ENCODE peak calls at places on chromosomes 5 and 9, in four cellular contexts. One of them, this sample, is unnamed.
A peak's percentile ranks its signal among the peaks of the same experiment; 100 is the strongest.

GRCh38 chr5:54738118-54738972 is 220.8 kb downstream of the SNX18 start:
- DNase-seq in GM12878: no peak
- DNase-seq in K562: peak; percentile 43
- DNase-seq in HepG2: no peak
- DNase-seq in this sample: peak; percentile 15

GRCh38 chr9:110432253-110432652 is 94.6 kb upstream of the TXNDC8 start:
- DNase-seq in HepG2: no peak
- DNase-seq in K562: no peak
- DNase-seq in GM12878: no peak
- DNase-seq in this sample: no peak

GRCh38 chr5:52856564-52856963 is 68.8 kb downstream of the ITGA1 start:
- DNase-seq in K562: no peak
- DNase-seq in HepG2: no peak
- DNase-seq in GM12878: no peak
- DNase-seq in this sample: no peak

GRCh38 chr9:132885691-132886357 is 7.1 kb downstream of the SPACA9 start:
- DNase-seq in K562: no peak
- DNase-seq in GM12878: no peak
- DNase-seq in HepG2: peak; percentile 43
- DNase-seq in this sample: no peak

GRCh38 chr5:72779520-72779919 is 36.9 kb upstream of the TNPO1 start:
- DNase-seq in GM12878: no peak
- DNase-seq in HepG2: no peak
- DNase-seq in K562: no peak
- DNase-seq in this sample: peak; percentile 2

GRCh38 chr9:88202321-88202720 is 64.0 kb upstream of the SPATA31C2 start:
- DNase-seq in K562: no peak
- DNase-seq in GM12878: no peak
- DNase-seq in HepG2: no peak
- DNase-seq in this sample: no peak

GRCh38 chr5:74428275-74428674 is 212.3 kb downstream of the ENC1 start:
- DNase-seq in K562: no peak
- DNase-seq in HepG2: no peak
- DNase-seq in GM12878: no peak
- DNase-seq in this sample: no peak

GRCh38 chr5:94847726-94848125 is 229.3 kb downstream of the SLF1 start:
- DNase-seq in HepG2: no peak
- DNase-seq in K562: no peak
- DNase-seq in GM12878: no peak
- DNase-seq in this sample: no peak

GRCh38 chr5:147979761-147980160 is 73.4 kb upstream of the C5orf46 start:
- DNase-seq in HepG2: no peak
- DNase-seq in GM12878: no peak
- DNase-seq in K562: no peak
- DNase-seq in this sample: no peak

GRCh38 chr5:158660726-158661125 is 439.0 kb downstream of the EBF1 start:
- DNase-seq in K562: no peak
- DNase-seq in GM12878: no peak
- DNase-seq in HepG2: no peak
- DNase-seq in this sample: no peak

GRCh38 chr5:159509002-159509660 is 178.8 kb upstream of the IL12B start:
- DNase-seq in HepG2: no peak
- DNase-seq in K562: peak; percentile 31
- DNase-seq in GM12878: no peak
- DNase-seq in this sample: no peak

GRCh38 chr5:116575635-116576042 is 1.0 kb upstream of the SEMA6A start:
- DNase-seq in K562: no peak
- DNase-seq in GM12878: no peak
- DNase-seq in HepG2: no peak
- DNase-seq in this sample: peak; percentile 48

GRCh38 chr9:130731355-130731754 is 37.8 kb downstream of the EXOSC2 start:
- DNase-seq in GM12878: no peak
- DNase-seq in HepG2: no peak
- DNase-seq in K562: no peak
- DNase-seq in this sample: no peak

GRCh38 chr5:6832994-6833393 is 119.8 kb downstream of the TENT4A start:
- DNase-seq in GM12878: no peak
- DNase-seq in K562: no peak
- DNase-seq in HepG2: no peak
- DNase-seq in this sample: peak; percentile 11

GRCh38 chr5:178322736-178323540 is 90.3 kb upstream of the PHYKPL start:
- DNase-seq in GM12878: no peak
- DNase-seq in HepG2: no peak
- DNase-seq in K562: no peak
- DNase-seq in this sample: no peak

GRCh38 chr5:40518511-40518917 is 161.2 kb upstream of the PTGER4 start:
- DNase-seq in HepG2: no peak
- DNase-seq in GM12878: no peak
- DNase-seq in K562: no peak
- DNase-seq in this sample: no peak

GRCh38 chr5:9505215-9505614 is 40.7 kb downstream of the SEMA5A start:
- DNase-seq in HepG2: no peak
- DNase-seq in GM12878: no peak
- DNase-seq in K562: no peak
- DNase-seq in this sample: no peak

GRCh38 chr5:38780950-38781349 is 64.9 kb upstream of the OSMR start:
- DNase-seq in K562: no peak
- DNase-seq in GM12878: no peak
- DNase-seq in HepG2: no peak
- DNase-seq in this sample: peak; percentile 62

GRCh38 chr5:14730466-14730865 is 65.9 kb downstream of the OTULIN start:
- DNase-seq in GM12878: no peak
- DNase-seq in HepG2: no peak
- DNase-seq in K562: no peak
- DNase-seq in this sample: no peak

GRCh38 chr5:123093279-123094226 is 4.5 kb downstream of the PRDM6 start:
- DNase-seq in HepG2: no peak
- DNase-seq in K562: no peak
- DNase-seq in GM12878: no peak
- DNase-seq in this sample: no peak

GRCh38 chr5:166505086-166505485 is 1786.4 kb upstream of the WWC1 start:
- DNase-seq in K562: no peak
- DNase-seq in GM12878: no peak
- DNase-seq in HepG2: no peak
- DNase-seq in this sample: no peak

GRCh38 chr9:124381073-124381945 is 33.9 kb downstream of the PSMB7 start:
- DNase-seq in K562: no peak
- DNase-seq in GM12878: no peak
- DNase-seq in HepG2: no peak
- DNase-seq in this sample: peak; percentile 66

GRCh38 chr5:89556215-89557009 is 673.4 kb upstream of the MEF2C start:
- DNase-seq in HepG2: no peak
- DNase-seq in K562: no peak
- DNase-seq in GM12878: no peak
- DNase-seq in this sample: peak; percentile 51

GRCh38 chr9:110076894-110077725 is 130.8 kb downstream of the C9orf152 start:
- DNase-seq in GM12878: no peak
- DNase-seq in HepG2: no peak
- DNase-seq in K562: no peak
- DNase-seq in this sample: no peak

GRCh38 chr5:111461261-111461671 is 51.1 kb downstream of the STARD4 start:
- DNase-seq in HepG2: no peak
- DNase-seq in GM12878: no peak
- DNase-seq in K562: no peak
- DNase-seq in this sample: no peak

GRCh38 chr5:89012361-89012760 is 129.4 kb upstream of the MEF2C start:
- DNase-seq in K562: no peak
- DNase-seq in HepG2: no peak
- DNase-seq in GM12878: no peak
- DNase-seq in this sample: no peak

GRCh38 chr5:115806986-115807653 is 9.3 kb downstream of the CDO1 start:
- DNase-seq in GM12878: no peak
- DNase-seq in HepG2: no peak
- DNase-seq in K562: no peak
- DNase-seq in this sample: no peak

GRCh38 chr5:133907075-133907474 is 61.4 kb downstream of the C5orf15 start:
- DNase-seq in GM12878: no peak
- DNase-seq in HepG2: no peak
- DNase-seq in K562: no peak
- DNase-seq in this sample: no peak

GRCh38 chr5:172550996-172551395 is 90.1 kb upstream of the NEURL1B start:
- DNase-seq in K562: no peak
- DNase-seq in GM12878: no peak
- DNase-seq in HepG2: no peak
- DNase-seq in this sample: no peak

GRCh38 chr9:132160802-132161742 is 786 bp upstream of the NTNG2 start:
- DNase-seq in GM12878: no peak
- DNase-seq in HepG2: no peak
- DNase-seq in K562: no peak
- DNase-seq in this sample: peak; percentile 16

GRCh38 chr9:121729769-121730168 is 78.3 kb downstream of the DAB2IP start:
- DNase-seq in HepG2: no peak
- DNase-seq in GM12878: no peak
- DNase-seq in K562: no peak
- DNase-seq in this sample: no peak

GRCh38 chr5:172542651-172543131 is 88.4 kb upstream of the SH3PXD2B start:
- DNase-seq in K562: no peak
- DNase-seq in HepG2: no peak
- DNase-seq in GM12878: no peak
- DNase-seq in this sample: no peak

GRCh38 chr9:5621327-5621726 is 7.6 kb upstream of the RIC1 start:
- DNase-seq in GM12878: no peak
- DNase-seq in K562: no peak
- DNase-seq in HepG2: no peak
- DNase-seq in this sample: peak; percentile 69

GRCh38 chr5:73365301-73365853 is 83.2 kb downstream of the FOXD1 start:
- DNase-seq in GM12878: no peak
- DNase-seq in K562: no peak
- DNase-seq in HepG2: no peak
- DNase-seq in this sample: peak; percentile 70

GRCh38 chr9:95724253-95724991 is 151.1 kb upstream of the ERCC6L2 start:
- DNase-seq in K562: no peak
- DNase-seq in GM12878: peak; percentile 83
- DNase-seq in HepG2: peak; percentile 93
- DNase-seq in this sample: no peak

GRCh38 chr5:67013719-67014118 is 182.9 kb downstream of the CD180 start:
- DNase-seq in GM12878: no peak
- DNase-seq in K562: no peak
- DNase-seq in HepG2: no peak
- DNase-seq in this sample: no peak

GRCh38 chr5:176870110-176870591 is 29.0 kb downstream of the HK3 start:
- DNase-seq in HepG2: peak; percentile 51
- DNase-seq in GM12878: no peak
- DNase-seq in K562: peak; percentile 85
- DNase-seq in this sample: peak; percentile 36

GRCh38 chr5:111172504-111172903 is 51.7 kb upstream of the CAMK4 start:
- DNase-seq in HepG2: no peak
- DNase-seq in GM12878: no peak
- DNase-seq in K562: peak; percentile 24
- DNase-seq in this sample: no peak

DNA sequence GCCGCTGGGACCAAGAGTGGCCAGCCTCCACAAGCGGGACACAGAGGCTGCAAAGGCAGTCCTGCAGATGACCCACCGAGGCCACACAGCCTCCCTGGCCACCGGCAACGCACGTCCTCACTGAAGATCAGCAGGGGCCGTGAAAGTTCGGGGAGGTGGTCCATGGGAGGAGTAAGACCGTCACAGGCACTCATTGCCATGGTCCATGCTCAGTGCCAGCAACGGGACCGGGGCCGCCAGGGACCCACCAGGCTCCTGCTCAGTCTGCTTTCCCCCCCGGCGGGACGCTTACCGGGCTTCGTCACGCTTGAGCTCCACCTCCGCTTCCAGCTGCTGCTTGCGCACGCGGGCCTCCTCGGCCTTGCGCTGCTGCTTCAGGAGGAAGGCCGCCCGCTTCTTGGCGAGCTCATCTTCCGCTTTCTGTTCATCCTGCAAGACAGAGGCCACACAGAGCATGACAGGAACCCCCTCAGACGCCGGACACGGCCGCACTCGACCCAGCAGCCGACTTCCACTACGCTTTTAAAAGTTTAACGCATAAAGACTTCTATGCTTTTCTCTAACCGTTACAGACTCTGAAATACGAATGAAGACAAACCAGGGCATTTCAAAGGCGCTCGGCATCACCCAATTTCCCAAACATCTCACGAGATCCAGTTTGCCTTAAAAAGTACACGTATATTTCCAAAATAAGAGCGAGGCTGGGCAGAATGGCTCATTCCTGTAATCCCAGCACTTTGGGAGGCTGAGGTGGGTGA is 88.4 kb downstream of the CAMSAP1 start:
- DNase-seq in K562: no peak
- DNase-seq in GM12878: no peak
- DNase-seq in HepG2: no peak
- DNase-seq in this sample: no peak
- TF ChIP-seq MYC in K562: no peak
- TF ChIP-seq MYC in GM12878: no peak
- TF ChIP-seq MYC in HepG2: no peak
- TF ChIP-seq MYC in this sample: no peak

GRCh38 chr5:33313150-33313549 is 127.6 kb upstream of the TARS1 start:
- DNase-seq in GM12878: no peak
- DNase-seq in K562: no peak
- DNase-seq in HepG2: no peak
- DNase-seq in this sample: peak; percentile 60
- TF ChIP-seq EZH2 in GM12878: no peak
- TF ChIP-seq EZH2 in K562: no peak
- TF ChIP-seq EZH2 in HepG2: no peak
- TF ChIP-seq EZH2 in this sample: no peak

GRCh38 chr5:92455011-92455410 is 1071.9 kb upstream of the ARRDC3 start:
- DNase-seq in HepG2: no peak
- DNase-seq in K562: no peak
- DNase-seq in GM12878: peak; percentile 73
- DNase-seq in this sample: no peak
- TF ChIP-seq MYC in HepG2: no peak
- TF ChIP-seq MYC in K562: no peak
- TF ChIP-seq MYC in GM12878: no peak
- TF ChIP-seq MYC in this sample: no peak

DNA sequence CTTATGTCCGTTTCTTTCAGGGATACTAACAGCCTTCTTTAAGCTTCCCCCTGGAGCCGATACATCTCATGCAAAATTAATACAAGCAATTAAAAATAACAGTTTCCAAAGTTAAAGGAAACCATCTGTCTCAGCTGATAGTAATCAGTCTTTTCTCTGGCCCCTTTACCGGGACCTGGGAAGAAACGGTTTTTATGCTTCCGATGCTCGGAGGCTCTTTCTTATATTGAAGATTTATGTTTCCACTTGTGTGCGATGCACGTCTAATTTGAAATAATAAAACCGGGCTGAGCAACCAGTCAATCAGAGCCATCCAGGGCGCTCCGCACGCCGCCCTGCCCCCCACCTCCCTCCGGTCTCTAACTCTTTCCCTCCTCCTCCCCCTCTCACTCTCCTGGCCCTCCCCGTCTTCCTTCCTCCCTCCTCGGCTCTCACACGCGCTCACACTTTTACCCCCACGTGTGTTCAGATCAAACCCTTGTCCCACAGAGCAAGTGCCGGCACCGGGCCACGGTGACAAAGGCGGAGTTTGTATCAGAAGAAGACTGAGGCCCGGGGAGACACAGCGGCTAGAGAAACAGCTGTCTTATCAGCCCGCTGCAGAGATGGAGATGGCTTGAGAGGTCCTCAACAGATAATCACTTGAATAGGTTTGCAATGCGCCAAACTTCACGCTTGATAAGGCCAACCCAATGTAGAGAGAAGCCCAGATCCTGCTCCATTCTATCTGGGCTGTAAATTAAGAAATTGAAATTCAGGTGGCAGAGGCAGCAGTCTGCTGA is 5.1 kb upstream of the ELAVL2 start:
- DNase-seq in GM12878: no peak
- DNase-seq in K562: no peak
- DNase-seq in HepG2: no peak
- DNase-seq in this sample: no peak
- TF ChIP-seq EZH2 in GM12878: no peak
- TF ChIP-seq EZH2 in K562: no peak
- TF ChIP-seq EZH2 in HepG2: no peak
- TF ChIP-seq EZH2 in this sample: peak; percentile 38

GRCh38 chr9:36728651-36729520 is 156.2 kb downstream of the MELK start:
- DNase-seq in K562: peak; percentile 64
- DNase-seq in GM12878: peak; percentile 13
- DNase-seq in HepG2: peak; percentile 54
- DNase-seq in this sample: peak; percentile 85
- TF ChIP-seq MYC in K562: no peak
- TF ChIP-seq MYC in GM12878: no peak
- TF ChIP-seq MYC in HepG2: no peak
- TF ChIP-seq MYC in this sample: no peak